ENCODE peak calls at places on chromosomes 16 and 17, in eight cellular contexts. Y, J, A, C, R, F, T and B are unnamed samples.

GRCh38 chr16:67847064-67847861 is at the start of gene CENPT:
- DNase-seq in Y (peak), J (peak), A (peak), C (peak), R (no peak), F (peak), T (peak), B (no peak)

GRCh38 chr17:81900181-81900820 is 1.7 kb upstream of the NPB start:
- DNase-seq in Y (no peak), J (no peak), A (no peak), C (no peak), R (no peak), F (no peak), T (no peak), B (no peak)

GRCh38 chr17:75901727-75902126 is 3.0 kb downstream of the MRPL38 start:
- DNase-seq in Y (no peak), J (peak), A (no peak), C (no peak), R (no peak), F (no peak), T (no peak), B (no peak)

GRCh38 chr17:51703364-51704341 is 443.3 kb downstream of the UTP18 start:
- DNase-seq in Y (peak), J (peak), A (peak), C (peak), R (no peak), F (peak), T (no peak), B (no peak)

GRCh38 chr16:29316673-29317237 is 89.8 kb downstream of the NPIPB11 start:
- DNase-seq in Y (no peak), J (no peak), A (peak), C (no peak), R (no peak), F (no peak), T (no peak), B (no peak)

GRCh38 chr17:42284566-42284965 is 3.7 kb upstream of the STAT5A start:
- DNase-seq in Y (no peak), J (peak), A (no peak), C (no peak), R (no peak), F (no peak), T (no peak), B (no peak)

GRCh38 chr17:5592382-5592781 is 8.1 kb upstream of the NLRP1 start:
- DNase-seq in Y (peak), J (no peak), A (no peak), C (peak), R (peak), F (peak), T (no peak), B (no peak)

GRCh38 chr17:1082579-1082978 is 85.7 kb downstream of the TIMM22 start:
- DNase-seq in Y (peak), J (no peak), A (no peak), C (peak), R (no peak), F (no peak), T (no peak), B (no peak)

GRCh38 chr17:57404073-57404472 is 147.8 kb downstream of the MSI2 start:
- DNase-seq in Y (no peak), J (no peak), A (no peak), C (no peak), R (peak), F (no peak), T (no peak), B (no peak)

GRCh38 chr16:10408824-10409381 is 23.0 kb downstream of the ATF7IP2 start:
- DNase-seq in Y (no peak), J (no peak), A (no peak), C (no peak), R (no peak), F (no peak), T (no peak), B (no peak)

GRCh38 chr16:86992587-86992986 is 324.6 kb downstream of the C16orf95 start:
- DNase-seq in Y (no peak), J (no peak), A (no peak), C (no peak), R (no peak), F (no peak), T (no peak), B (no peak)

GRCh38 chr17:57665696-57666095 is 79.4 kb downstream of the CCDC182 start:
- DNase-seq in Y (no peak), J (no peak), A (no peak), C (no peak), R (no peak), F (no peak), T (peak), B (no peak)

GRCh38 chr16:84638195-84638806 is 10.0 kb upstream of the KLHL36 start:
- DNase-seq in Y (no peak), J (no peak), A (no peak), C (no peak), R (no peak), F (no peak), T (no peak), B (no peak)